ENCODE peak calls at places on chromosomes 13 and 19, in four cellular contexts. C is HCT116, Q is HepG2, J is K562. D is an unnamed sample.
A peak's percentile ranks its signal among the peaks of the same experiment; 100 is the strongest.

GRCh38 chr19:17997969-17998826 is 9.8 kb upstream of the ARRDC2 start:
- DNase-seq in C (peak; percentile 60), Q (peak; percentile 32), J (peak; percentile 69), D (peak; percentile 89)

GRCh38 chr19:9078651-9079050 is 8.2 kb upstream of the OR1M1 start:
- DNase-seq in C (no peak), Q (no peak), J (no peak), D (no peak)

GRCh38 chr19:15551183-15552004 is 43.1 kb downstream of the CYP4F22 start:
- DNase-seq in C (no peak), Q (peak; percentile 38), J (peak; percentile 91), D (no peak)

GRCh38 chr19:33241530-33242101 is 16.0 kb upstream of the SLC7A10 start:
- DNase-seq in C (no peak), Q (no peak), J (peak; percentile 59), D (no peak)

GRCh38 chr13:75489502-75490263 is 7.7 kb upstream of the TBC1D4 start:
- DNase-seq in C (no peak), Q (peak; percentile 46), J (no peak), D (no peak)

GRCh38 chr19:17681505-17682125 is 6.5 kb downstream of the UNC13A start:
- DNase-seq in C (no peak), Q (no peak), J (peak; percentile 92), D (no peak)

GRCh38 chr13:31090921-31091624 is 70.6 kb downstream of the HSPH1 start:
- DNase-seq in C (no peak), Q (no peak), J (no peak), D (no peak)

GRCh38 chr13:112202266-112202665 is 135.3 kb downstream of the SOX1 start:
- DNase-seq in C (no peak), Q (no peak), J (no peak), D (no peak)

GRCh38 chr19:48746738-48747575 is at the start of gene IZUMO1:
- DNase-seq in C (peak; percentile 59), Q (no peak), J (peak; percentile 75), D (peak; percentile 97)

GRCh38 chr13:113756441-113757097 is 2.5 kb upstream of the TMEM255B start:
- DNase-seq in C (no peak), Q (no peak), J (no peak), D (no peak)

GRCh38 chr13:19794552-19795143 is 11.9 kb upstream of the PSPC1 start:
- DNase-seq in C (peak; percentile 56), Q (no peak), J (no peak), D (no peak)

GRCh38 chr13:51000576-51001260 is 91.1 kb downstream of the RNASEH2B start:
- DNase-seq in C (no peak), Q (no peak), J (no peak), D (no peak)

GRCh38 chr13:21576424-21576823 is 27.5 kb downstream of the MICU2 start:
- DNase-seq in C (no peak), Q (no peak), J (peak; percentile 15), D (no peak)

GRCh38 chr13:49563513-49563912 is 21.8 kb downstream of the RCBTB1 start:
- DNase-seq in C (no peak), Q (no peak), J (no peak), D (no peak)

GRCh38 chr19:8451885-8452284 is 7.1 kb downstream of the HNRNPM start:
- DNase-seq in C (no peak), Q (peak; percentile 28), J (no peak), D (no peak)

GRCh38 chr13:56317839-56318238 is 822.9 kb upstream of the PRR20A start:
- DNase-seq in C (no peak), Q (no peak), J (no peak), D (no peak)

GRCh38 chr13:104737713-104738112 is 1671.5 kb upstream of the SLC10A2 start:
- DNase-seq in C (no peak), Q (no peak), J (no peak), D (no peak)
- TF ChIP-seq FOSL1 in C (no peak), Q (no peak), J (no peak), D (no peak)

DNA sequence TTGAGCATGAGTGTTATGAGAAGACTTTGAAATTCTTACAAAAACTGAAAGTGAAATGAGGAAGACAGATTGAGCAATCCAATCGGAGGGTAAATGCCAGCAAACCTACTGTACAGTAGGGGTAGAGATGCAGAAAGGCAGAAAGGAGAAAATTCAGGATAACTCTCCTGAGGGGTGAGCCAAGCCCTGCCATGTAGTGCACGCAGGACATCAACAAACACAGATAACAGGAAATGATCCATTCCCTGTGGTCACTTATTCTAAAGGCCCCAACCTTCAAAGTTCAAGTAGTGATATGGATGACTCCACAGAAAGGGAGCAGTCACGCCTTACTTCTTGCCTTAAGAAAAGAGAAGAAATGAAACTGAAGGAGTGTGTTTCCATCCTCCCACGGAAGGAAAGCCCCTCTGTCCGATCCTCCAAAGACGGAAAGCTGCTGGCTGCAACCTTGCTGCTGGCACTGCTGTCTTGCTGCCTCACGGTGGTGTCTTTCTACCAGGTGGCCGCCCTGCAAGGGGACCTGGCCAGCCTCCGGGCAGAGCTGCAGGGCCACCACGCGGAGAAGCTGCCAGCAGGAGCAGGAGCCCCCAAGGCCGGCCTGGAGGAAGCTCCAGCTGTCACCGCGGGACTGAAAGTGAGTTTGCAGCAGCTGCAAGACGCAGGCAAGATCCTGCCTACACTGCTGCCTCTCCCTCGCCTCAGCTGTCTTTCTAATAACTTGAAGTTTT is at the start of gene TNFSF13B:
- DNase-seq in C (no peak), Q (peak; percentile 7), J (no peak), D (peak; percentile 9)
- H3K9ac ChIP-seq in C (no peak within 1 kb of the TSS), Q (no peak within 1 kb of the TSS), J (peak within 1 kb of the TSS; percentile 17), D (no peak within 1 kb of the TSS)

GRCh38 chr13:43307221-43307920 is 284.0 kb downstream of the DNAJC15 start:
- DNase-seq in C (no peak), Q (no peak), J (no peak), D (no peak)
- TF ChIP-seq FOSL1 in C (no peak), Q (no peak), J (no peak), D (no peak)

GRCh38 chr19:3367572-3368440 is 1.4 kb downstream of the NFIC start:
- DNase-seq in C (no peak), Q (no peak), J (no peak), D (no peak)

GRCh38 chr19:3368441-3368795 is 2.0 kb downstream of the NFIC start:
- DNase-seq in C (no peak), Q (no peak), J (peak; percentile 41), D (no peak)

GRCh38 chr19:3370214-3370720 is 3.9 kb downstream of the NFIC start:
- DNase-seq in C (no peak), Q (no peak), J (no peak), D (no peak)

GRCh38 chr19:3369337-3370213 is 3.2 kb downstream of the NFIC start:
- DNase-seq in C (no peak), Q (no peak), J (no peak), D (no peak)

GRCh38 chr19:3368848-3369336 is 2.5 kb downstream of the NFIC start:
- DNase-seq in C (no peak), Q (no peak), J (no peak), D (no peak)
- H3K9ac ChIP-seq in C (peak overlapping the region; percentile 11), Q (no peak overlapping the region), J (peak overlapping the region; percentile 83), D (no peak overlapping the region)

DNA sequence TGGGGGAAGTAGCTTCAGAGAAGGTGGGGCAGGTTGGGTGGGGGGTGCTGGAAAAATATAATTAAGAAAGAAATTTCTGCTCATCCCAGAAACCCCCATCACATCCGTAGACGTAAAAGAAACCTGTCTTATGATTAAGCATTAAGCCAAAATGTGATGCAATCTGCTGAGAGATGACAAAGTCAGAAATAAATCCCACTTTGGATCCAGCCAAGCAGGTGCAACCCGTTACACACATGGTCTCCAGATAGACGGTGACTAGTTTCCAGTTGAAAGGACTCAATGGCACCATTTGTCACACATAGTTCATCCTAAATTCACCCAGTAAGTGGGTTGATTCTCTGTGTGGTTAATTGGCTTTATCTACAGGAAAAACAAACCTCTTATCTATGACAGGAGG is 34.1 kb downstream of the PSG5 start:
- DNase-seq in C (no peak), Q (no peak), J (no peak), D (no peak)
- TF ChIP-seq FOSL1 in C (no peak), Q (no peak), J (no peak), D (no peak)

GRCh38 chr19:19191920-19192882 is at the start of the genes BORCS8 and RFXANK:
- DNase-seq in C (peak; percentile 98), Q (peak; percentile 98), J (peak; percentile 97), D (peak; percentile 98)

GRCh38 chr19:19192910-19193423 is 909 bp downstream of the RFXANK start:
- DNase-seq in C (no peak), Q (no peak), J (peak; percentile 66), D (no peak)

GRCh38 chr19:19193926-19194325 is 1.9 kb downstream of the RFXANK start:
- DNase-seq in C (no peak), Q (no peak), J (no peak), D (no peak)
- H3K9ac ChIP-seq in C (peak overlapping the region; percentile 98), Q (peak overlapping the region; percentile 91), J (peak overlapping the region; percentile 98), D (no peak overlapping the region)

DNA sequence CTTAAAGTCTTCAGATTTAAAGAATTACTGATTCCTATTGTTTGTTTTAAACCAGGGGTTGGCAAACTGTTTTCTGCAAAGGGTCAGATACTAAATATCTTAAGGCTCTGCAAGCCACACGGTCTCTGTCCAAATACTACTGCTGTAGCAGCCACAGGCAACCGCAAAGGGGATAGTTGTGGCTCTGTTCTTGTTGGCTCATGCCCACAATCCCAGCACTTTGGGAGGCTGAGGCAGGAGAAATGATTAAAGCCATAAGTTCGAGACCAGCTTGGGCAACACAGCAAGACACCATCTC is 22.4 kb downstream of the RANBP3 start:
- DNase-seq in C (no peak), Q (no peak), J (no peak), D (no peak)
- TF ChIP-seq FOSL1 in C (no peak), Q (no peak), J (no peak), D (no peak)

GRCh38 chr19:35661995-35662340 is 4.3 kb upstream of the UPK1A start:
- DNase-seq in C (no peak), Q (no peak), J (no peak), D (no peak)

GRCh38 chr19:35655600-35655999 is 7.5 kb downstream of the COX6B1 start:
- DNase-seq in C (no peak), Q (no peak), J (no peak), D (no peak)

GRCh38 chr19:35657904-35658700 is 8.2 kb upstream of the UPK1A start:
- DNase-seq in C (no peak), Q (no peak), J (no peak), D (no peak)

DNA sequence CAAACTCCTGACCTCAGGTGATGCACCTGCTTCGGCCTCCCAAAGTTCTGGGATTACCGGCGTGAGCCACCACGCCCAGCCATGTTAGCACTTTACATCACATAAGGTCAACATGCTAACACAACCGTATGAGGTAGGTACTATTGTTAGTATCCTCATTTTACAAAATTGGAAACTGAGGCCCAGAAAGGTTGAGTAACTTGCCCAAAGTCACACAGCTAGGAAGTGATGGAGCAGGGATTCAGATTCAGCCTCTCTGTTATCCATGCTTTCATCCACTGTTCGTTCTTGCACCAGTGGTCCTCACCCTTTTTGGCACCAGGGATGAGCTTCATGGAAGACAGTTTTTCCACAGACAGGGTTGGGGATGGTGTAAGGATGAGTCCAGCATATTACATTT is 8.6 kb downstream of the COX6B1 start:
- DNase-seq in C (no peak), Q (no peak), J (no peak), D (no peak)
- H3K9ac ChIP-seq in C (no peak overlapping the region), Q (no peak overlapping the region), J (no peak overlapping the region), D (no peak overlapping the region)